ENCODE peak calls at places on chromosome 7, in five cellular contexts. H, E, S, G and U are unnamed samples.

GRCh38 chr7:154287370-154287769 is 235.2 kb downstream of the DPP6 start:
- DNase-seq in H (no peak), E (no peak), S (no peak), G (no peak), U (no peak)

GRCh38 chr7:34108150-34108549 is 202.8 kb downstream of the BMPER start:
- DNase-seq in H (no peak), E (no peak), G (no peak), S (no peak), U (no peak)

GRCh38 chr7:121411597-121411979 is 15.5 kb upstream of the FAM3C start:
- DNase-seq in E (no peak), G (no peak), S (no peak), H (no peak), U (no peak)

GRCh38 chr7:101140339-101140699 is 13.4 kb downstream of the SERPINE1 start:
- DNase-seq in H (no peak), G (no peak), S (no peak), E (no peak), U (no peak)

GRCh38 chr7:46291064-46291463 is 370.0 kb upstream of the IGFBP3 start:
- DNase-seq in G (no peak), E (no peak), S (no peak), H (no peak), U (no peak)

GRCh38 chr7:159263430-159263829 is 118.8 kb upstream of the VIPR2 start:
- DNase-seq in H (no peak), S (no peak), E (no peak), G (no peak), U (no peak)

GRCh38 chr7:28767356-28767755 is 190.8 kb downstream of the TRIL start:
- DNase-seq in G (no peak), H (no peak), S (no peak), E (no peak), U (no peak)

GRCh38 chr7:42869131-42870020 is 42.5 kb downstream of the C7orf25 start:
- DNase-seq in H (no peak), E (peak; percentile 52), S (no peak), G (no peak), U (no peak)

GRCh38 chr7:46282155-46282554 is 361.1 kb upstream of the IGFBP3 start:
- DNase-seq in H (no peak), S (no peak), E (no peak), G (no peak), U (no peak)

GRCh38 chr7:93307131-93307660 is 75.0 kb downstream of the VPS50 start:
- DNase-seq in G (no peak), H (no peak), S (no peak), E (no peak), U (no peak)

GRCh38 chr7:88312061-88312663 is 5.5 kb upstream of the STEAP4 start:
- DNase-seq in S (peak; percentile 62), G (peak; percentile 74), H (peak; percentile 59), E (peak; percentile 91), U (peak; percentile 77)

GRCh38 chr7:106514887-106515286 is 146.1 kb downstream of the CCDC71L start:
- DNase-seq in S (peak; percentile 24), H (no peak), E (no peak), G (no peak), U (no peak)

GRCh38 chr7:2956526-2957368 is 86.9 kb downstream of the CARD11 start:
- DNase-seq in H (no peak), S (no peak), G (no peak), E (peak; percentile 33), U (no peak)
- TF ChIP-seq POLR2A in H (no peak), S (no peak), G (no peak), E (no peak), U (no peak)

DNA sequence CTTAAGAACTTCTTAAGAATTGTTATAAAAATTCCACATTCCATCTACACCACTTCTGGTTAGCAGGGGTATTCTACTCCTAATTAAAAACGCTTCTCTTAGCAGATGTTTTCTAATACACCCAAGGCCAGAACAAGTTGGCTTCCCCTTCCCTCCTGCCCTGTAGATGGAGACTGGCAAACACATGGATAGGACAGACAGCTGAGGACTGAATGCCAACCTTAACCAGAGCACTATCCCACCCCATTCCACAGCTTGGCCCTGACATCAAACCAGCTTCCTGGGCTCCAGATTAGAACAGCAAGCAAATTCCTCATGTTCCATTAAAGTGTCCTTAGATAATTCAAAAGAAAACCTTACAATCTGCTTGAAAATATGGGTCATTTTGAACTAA is 56.6 kb upstream of the IL6 start:
- DNase-seq in E (no peak), S (no peak), H (no peak), G (no peak), U (no peak)
- H3K4me1 ChIP-seq in E (no peaks in the 10 kb centered on the region), S (no peaks in the 10 kb centered on the region), H (no peaks in the 10 kb centered on the region), G (no peaks in the 10 kb centered on the region), U (peaks cover under 1% of the 10 kb centered on the region)

DNA sequence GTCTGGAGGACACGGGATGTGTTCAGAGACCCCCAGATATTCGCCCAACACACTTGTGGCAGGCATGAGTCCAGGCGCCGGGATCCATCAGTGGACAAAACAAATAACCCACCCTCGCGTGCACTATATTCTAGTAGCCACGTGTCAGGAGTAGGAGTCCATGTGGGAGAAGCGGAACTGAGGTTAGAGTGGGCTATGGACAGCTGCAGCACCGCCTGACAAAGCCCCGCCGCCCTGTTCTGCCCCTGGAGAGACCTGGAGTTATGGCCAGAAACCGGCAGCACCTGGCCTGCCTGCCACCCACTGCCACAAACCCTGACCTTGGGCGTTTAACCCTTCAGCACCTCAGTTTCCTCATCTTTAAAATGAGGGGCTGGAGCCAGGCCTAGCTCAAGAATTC is 181.0 kb upstream of the RNF32 start:
- DNase-seq in H (no peak), S (no peak), E (no peak), G (no peak), U (no peak)
- TF ChIP-seq POLR2A in H (no peak), S (no peak), E (no peak), G (no peak), U (no peak)

DNA sequence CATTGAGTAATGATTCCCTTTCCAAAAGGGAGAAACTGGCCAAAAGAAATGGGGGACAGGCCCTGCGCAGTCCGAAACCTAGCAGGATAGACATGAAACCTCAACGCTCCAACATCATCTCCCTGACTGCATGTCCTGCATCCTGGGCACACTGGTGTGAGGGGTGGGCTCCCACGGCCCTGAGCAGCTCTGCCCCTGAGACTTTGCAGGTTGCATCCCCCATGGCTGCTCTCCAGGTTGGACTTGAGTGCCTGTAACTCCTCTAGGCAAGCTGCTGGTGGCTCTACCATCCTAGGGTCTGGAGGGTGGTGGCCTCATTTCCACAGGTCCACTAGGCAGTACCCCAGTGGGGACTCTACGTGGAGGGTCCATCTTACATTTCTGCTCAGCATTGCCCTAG is 16.3 kb upstream of the CRYGN start:
- DNase-seq in H (no peak), S (peak; percentile 12), E (no peak), G (no peak), U (no peak)
- H3K4me1 ChIP-seq in H (peaks cover 11% of the 10 kb centered on the region), S (peaks cover 3% of the 10 kb centered on the region), E (peaks cover 18% of the 10 kb centered on the region), G (no peaks in the 10 kb centered on the region), U (peaks cover 29% of the 10 kb centered on the region)

DNA sequence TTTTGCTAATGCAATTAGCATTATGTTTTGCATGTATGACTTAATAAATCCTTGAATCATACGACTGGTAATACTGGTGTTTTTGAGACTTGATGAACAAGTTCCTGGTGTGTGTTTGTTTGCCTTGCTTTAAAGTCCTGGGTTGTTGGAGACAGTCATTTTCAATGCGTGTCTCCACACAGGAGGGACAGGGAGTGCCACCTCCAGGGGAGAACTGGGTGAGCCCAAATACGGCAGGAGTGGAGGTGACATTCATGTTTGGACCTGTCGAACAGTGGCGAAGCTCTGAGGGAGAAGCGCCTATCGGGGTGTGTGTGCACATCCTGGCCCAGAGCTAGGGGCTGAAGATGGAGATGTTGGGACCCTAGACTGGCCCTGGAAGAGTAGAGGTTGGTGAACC is 43.8 kb downstream of the DAGLB start:
- DNase-seq in G (no peak), H (no peak), E (no peak), S (no peak), U (no peak)
- TF ChIP-seq POLR2A in G (no peak), H (no peak), E (no peak), S (no peak), U (no peak)

GRCh38 chr7:118300177-118300576 is 75.7 kb downstream of the ANKRD7 start:
- DNase-seq in H (no peak), E (no peak), S (no peak), G (no peak), U (no peak)
- H3K4me1 ChIP-seq in H (no peaks in the 10 kb centered on the region), E (no peaks in the 10 kb centered on the region), S (no peaks in the 10 kb centered on the region), G (no peaks in the 10 kb centered on the region), U (no peaks in the 10 kb centered on the region)

GRCh38 chr7:37915438-37915837 is 1.2 kb downstream of the SFRP4 start:
- DNase-seq in S (no peak), H (no peak), G (no peak), E (no peak), U (peak; percentile 29)

GRCh38 chr7:37918526-37918925 is 1.9 kb upstream of the SFRP4 start:
- DNase-seq in E (no peak), H (no peak), G (no peak), S (no peak), U (no peak)

GRCh38 chr7:37920305-37920618 is 178 bp upstream of the EPDR1 start:
- DNase-seq in G (no peak), S (no peak), H (no peak), E (no peak), U (no peak)

GRCh38 chr7:37916017-37916672 is 472 bp downstream of the SFRP4 start:
- DNase-seq in H (peak; percentile 66), S (peak; percentile 33), E (no peak), G (peak; percentile 26), U (peak; percentile 24)

GRCh38 chr7:37916673-37917660 is at the start of gene SFRP4:
- DNase-seq in G (peak; percentile 60), H (peak; percentile 91), E (peak; percentile 64), S (peak; percentile 85), U (peak; percentile 67)
- TF ChIP-seq POLR2A in G (no peak), H (peak; percentile 63), E (no peak), S (peak; percentile 63), U (no peak)

GRCh38 chr7:105352018-105352612 is 36.6 kb downstream of the SRPK2 start:
- DNase-seq in H (peak; percentile 78), G (no peak), E (peak; percentile 62), S (peak; percentile 76), U (peak; percentile 80)
- H3K4me1 ChIP-seq in H (peaks cover 12% of the 10 kb centered on the region), G (no peaks in the 10 kb centered on the region), E (peaks cover 11% of the 10 kb centered on the region), S (peaks cover 4% of the 10 kb centered on the region), U (peaks cover 34% of the 10 kb centered on the region)

GRCh38 chr7:127392566-127393369 is at the start of gene ZNF800:
- DNase-seq in G (peak; percentile 95), H (peak; percentile 86), E (peak; percentile 93), S (peak; percentile 87), U (peak; percentile 93)
- TF ChIP-seq POLR2A in G (peak; percentile 96), H (peak; percentile 80), E (peak; percentile 93), S (peak; percentile 95), U (peak; percentile 86)